ENCODE peak calls at places on chromosomes 3 and 15, in six cellular contexts. One of them, this sample, is unnamed.

GRCh38 chr3:157086053-157086761 is 73.7 kb downstream of the CCNL1 start:
- DNase-seq in adrenal gland: no peak
- DNase-seq in heart left ventricle: peak; percentile 71
- DNase-seq in fibroblast of the aortic adventitia: no peak
- DNase-seq in IMR-90: no peak
- DNase-seq in astrocyte of the cerebellum: no peak
- DNase-seq in this sample: no peak

GRCh38 chr15:88920186-88920891 is 7.2 kb upstream of the MFGE8 start:
- DNase-seq in adrenal gland: no peak
- DNase-seq in heart left ventricle: no peak
- DNase-seq in fibroblast of the aortic adventitia: peak; percentile 54
- DNase-seq in IMR-90: peak; percentile 77
- DNase-seq in astrocyte of the cerebellum: no peak
- DNase-seq in this sample: peak; percentile 51

GRCh38 chr3:57110214-57110613 is 49.8 kb downstream of the SPATA12 start:
- DNase-seq in adrenal gland: no peak
- DNase-seq in heart left ventricle: no peak
- DNase-seq in fibroblast of the aortic adventitia: no peak
- DNase-seq in IMR-90: no peak
- DNase-seq in astrocyte of the cerebellum: no peak
- DNase-seq in this sample: no peak

GRCh38 chr15:26628879-26629529 is 143.9 kb downstream of the GABRB3 start:
- DNase-seq in adrenal gland: peak; percentile 24
- DNase-seq in heart left ventricle: peak; percentile 54
- DNase-seq in fibroblast of the aortic adventitia: peak; percentile 26
- DNase-seq in IMR-90: peak; percentile 2
- DNase-seq in astrocyte of the cerebellum: peak; percentile 4
- DNase-seq in this sample: no peak

GRCh38 chr3:62375655-62376054 is 2.3 kb upstream of the FEZF2 start:
- DNase-seq in adrenal gland: no peak
- DNase-seq in heart left ventricle: no peak
- DNase-seq in fibroblast of the aortic adventitia: no peak
- DNase-seq in IMR-90: no peak
- DNase-seq in astrocyte of the cerebellum: no peak
- DNase-seq in this sample: no peak

GRCh38 chr15:64351265-64351664 is 4.7 kb downstream of the CSNK1G1 start:
- DNase-seq in adrenal gland: no peak
- DNase-seq in heart left ventricle: no peak
- DNase-seq in fibroblast of the aortic adventitia: peak; percentile 25
- DNase-seq in IMR-90: peak; percentile 29
- DNase-seq in astrocyte of the cerebellum: no peak
- DNase-seq in this sample: no peak

GRCh38 chr3:177335728-177336127 is 138.4 kb upstream of the TBL1XR1 start:
- DNase-seq in adrenal gland: no peak
- DNase-seq in heart left ventricle: no peak
- DNase-seq in fibroblast of the aortic adventitia: peak; percentile 57
- DNase-seq in IMR-90: peak; percentile 22
- DNase-seq in astrocyte of the cerebellum: no peak
- DNase-seq in this sample: no peak

GRCh38 chr15:101376615-101377395 is 81.8 kb upstream of the SNRPA1 start:
- DNase-seq in adrenal gland: peak; percentile 34
- DNase-seq in heart left ventricle: no peak
- DNase-seq in fibroblast of the aortic adventitia: no peak
- DNase-seq in IMR-90: no peak
- DNase-seq in astrocyte of the cerebellum: no peak
- DNase-seq in this sample: no peak

GRCh38 chr3:107124885-107125284 is 252.4 kb upstream of the CCDC54 start:
- DNase-seq in adrenal gland: peak; percentile 63
- DNase-seq in heart left ventricle: peak; percentile 64
- DNase-seq in fibroblast of the aortic adventitia: peak; percentile 86
- DNase-seq in IMR-90: peak; percentile 83
- DNase-seq in astrocyte of the cerebellum: peak; percentile 23
- DNase-seq in this sample: peak; percentile 14

GRCh38 chr3:120071259-120071658 is 23.0 kb downstream of the GSK3B start:
- DNase-seq in adrenal gland: no peak
- DNase-seq in heart left ventricle: no peak
- DNase-seq in fibroblast of the aortic adventitia: no peak
- DNase-seq in IMR-90: no peak
- DNase-seq in astrocyte of the cerebellum: no peak
- DNase-seq in this sample: no peak

GRCh38 chr3:186189492-186189891 is 80.6 kb upstream of the ETV5 start:
- DNase-seq in adrenal gland: no peak
- DNase-seq in heart left ventricle: no peak
- DNase-seq in fibroblast of the aortic adventitia: peak; percentile 4
- DNase-seq in IMR-90: no peak
- DNase-seq in astrocyte of the cerebellum: no peak
- DNase-seq in this sample: no peak

GRCh38 chr3:186193534-186194450 is 84.9 kb upstream of the ETV5 start:
- DNase-seq in adrenal gland: no peak
- DNase-seq in heart left ventricle: peak; percentile 41
- DNase-seq in fibroblast of the aortic adventitia: no peak
- DNase-seq in IMR-90: no peak
- DNase-seq in astrocyte of the cerebellum: no peak
- DNase-seq in this sample: no peak

GRCh38 chr3:186187876-186188275 is 79.0 kb upstream of the ETV5 start:
- DNase-seq in adrenal gland: no peak
- DNase-seq in heart left ventricle: no peak
- DNase-seq in fibroblast of the aortic adventitia: no peak
- DNase-seq in IMR-90: no peak
- DNase-seq in astrocyte of the cerebellum: no peak
- DNase-seq in this sample: no peak

GRCh38 chr3:186194451-186194811 is 85.5 kb upstream of the ETV5 start:
- DNase-seq in adrenal gland: no peak
- DNase-seq in heart left ventricle: no peak
- DNase-seq in fibroblast of the aortic adventitia: no peak
- DNase-seq in IMR-90: no peak
- DNase-seq in astrocyte of the cerebellum: no peak
- DNase-seq in this sample: no peak

DNA sequence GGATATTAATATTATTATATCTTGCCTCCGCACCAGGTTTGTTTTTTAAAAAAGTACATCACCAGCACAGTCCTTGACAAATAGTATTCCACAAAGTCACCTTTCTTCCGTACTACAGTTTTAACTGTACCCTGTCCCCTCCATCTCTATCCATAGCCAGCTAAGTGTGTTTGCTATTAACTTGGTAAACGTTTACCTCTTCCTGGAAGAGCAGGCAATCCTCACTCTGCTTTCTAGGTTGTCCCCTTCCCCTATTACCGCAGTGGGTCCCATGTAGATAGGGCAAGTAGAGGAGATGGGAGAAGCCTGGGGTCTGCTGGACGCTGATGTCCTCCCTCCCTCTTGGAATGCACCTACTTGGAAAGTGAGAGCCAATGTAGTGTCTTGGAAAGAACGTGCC is 83.9 kb upstream of the ETV5 start:
- DNase-seq in adrenal gland: no peak
- DNase-seq in heart left ventricle: no peak
- DNase-seq in fibroblast of the aortic adventitia: no peak
- DNase-seq in IMR-90: no peak
- DNase-seq in astrocyte of the cerebellum: no peak
- DNase-seq in this sample: no peak
- H3K4me3 ChIP-seq in adrenal gland: no peak overlapping the region
- H3K4me3 ChIP-seq in heart left ventricle: no peak overlapping the region
- H3K4me3 ChIP-seq in fibroblast of the aortic adventitia: no peak overlapping the region
- H3K4me3 ChIP-seq in IMR-90: no peak overlapping the region
- H3K4me3 ChIP-seq in astrocyte of the cerebellum: no peak overlapping the region
- H3K4me3 ChIP-seq in this sample: no peak overlapping the region

DNA sequence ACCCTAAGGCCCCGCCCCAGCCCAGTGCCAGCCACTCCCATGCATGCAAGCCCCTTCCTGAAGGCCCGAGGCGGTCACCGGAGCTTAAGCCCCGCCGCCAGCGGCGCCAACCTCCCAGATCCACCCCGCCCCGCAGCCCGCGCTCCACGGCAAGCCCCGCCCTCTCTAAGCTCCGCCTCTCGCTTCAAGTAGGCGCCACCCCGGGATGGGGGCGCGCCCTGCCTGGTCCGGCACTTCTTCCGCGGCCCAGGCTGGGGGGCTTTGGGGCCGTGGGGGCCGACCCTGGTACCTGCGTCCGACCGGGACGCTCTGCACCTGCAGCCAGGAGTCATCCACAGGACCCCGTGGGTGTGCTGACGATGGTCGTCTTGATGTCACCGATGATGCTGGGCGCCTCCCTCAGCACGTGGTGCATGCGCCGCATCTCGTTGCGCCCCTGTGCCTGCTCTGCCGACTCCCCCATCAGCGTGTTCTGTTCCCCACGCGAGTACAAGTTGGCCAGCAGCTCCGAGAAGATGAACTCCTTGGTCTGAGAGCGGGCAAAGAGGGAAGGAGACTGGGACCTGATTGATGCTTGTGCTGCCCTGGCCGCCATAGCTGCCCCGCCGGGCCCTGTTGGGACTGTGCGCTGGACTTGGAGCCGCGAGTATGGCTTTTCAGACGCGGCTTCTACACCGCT is 26.1 kb upstream of the CSPG4 start:
- DNase-seq in adrenal gland: peak; percentile 95
- DNase-seq in heart left ventricle: peak; percentile 93
- DNase-seq in fibroblast of the aortic adventitia: peak; percentile 82
- DNase-seq in IMR-90: peak; percentile 87
- DNase-seq in astrocyte of the cerebellum: peak; percentile 85
- DNase-seq in this sample: peak; percentile 44
- H3K4me3 ChIP-seq in adrenal gland: peak overlapping the region; percentile 85
- H3K4me3 ChIP-seq in heart left ventricle: peak overlapping the region; percentile 78
- H3K4me3 ChIP-seq in fibroblast of the aortic adventitia: peak overlapping the region; percentile 71
- H3K4me3 ChIP-seq in IMR-90: peak overlapping the region; percentile 60
- H3K4me3 ChIP-seq in astrocyte of the cerebellum: peak overlapping the region; percentile 74
- H3K4me3 ChIP-seq in this sample: peak overlapping the region; percentile 83

DNA sequence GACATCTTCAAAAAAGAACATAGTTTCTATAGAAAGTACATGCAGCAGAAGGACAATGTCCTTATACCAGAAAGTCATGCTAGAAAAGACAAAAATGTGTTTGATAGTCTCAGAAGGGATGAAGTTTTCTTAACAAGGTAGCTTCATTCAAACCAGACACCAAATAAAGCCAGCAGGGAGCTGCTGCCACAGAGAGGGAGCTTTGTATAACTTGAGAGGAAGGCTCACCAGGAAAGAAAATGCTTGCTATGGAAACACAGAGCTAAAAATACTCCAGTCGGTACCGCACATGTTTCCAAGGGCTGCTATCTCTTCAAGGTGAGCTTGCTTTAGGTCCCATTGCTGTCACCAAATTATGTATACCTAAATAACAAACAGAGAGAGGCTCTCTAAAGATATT is 1074.8 kb upstream of the ALCAM start:
- DNase-seq in adrenal gland: no peak
- DNase-seq in heart left ventricle: no peak
- DNase-seq in fibroblast of the aortic adventitia: peak; percentile 15
- DNase-seq in IMR-90: no peak
- DNase-seq in astrocyte of the cerebellum: no peak
- DNase-seq in this sample: no peak
- H3K4me3 ChIP-seq in adrenal gland: no peak overlapping the region
- H3K4me3 ChIP-seq in heart left ventricle: no peak overlapping the region
- H3K4me3 ChIP-seq in fibroblast of the aortic adventitia: peak overlapping the region; percentile 20
- H3K4me3 ChIP-seq in IMR-90: no peak overlapping the region
- H3K4me3 ChIP-seq in astrocyte of the cerebellum: no peak overlapping the region
- H3K4me3 ChIP-seq in this sample: peak overlapping the region; percentile 9

DNA sequence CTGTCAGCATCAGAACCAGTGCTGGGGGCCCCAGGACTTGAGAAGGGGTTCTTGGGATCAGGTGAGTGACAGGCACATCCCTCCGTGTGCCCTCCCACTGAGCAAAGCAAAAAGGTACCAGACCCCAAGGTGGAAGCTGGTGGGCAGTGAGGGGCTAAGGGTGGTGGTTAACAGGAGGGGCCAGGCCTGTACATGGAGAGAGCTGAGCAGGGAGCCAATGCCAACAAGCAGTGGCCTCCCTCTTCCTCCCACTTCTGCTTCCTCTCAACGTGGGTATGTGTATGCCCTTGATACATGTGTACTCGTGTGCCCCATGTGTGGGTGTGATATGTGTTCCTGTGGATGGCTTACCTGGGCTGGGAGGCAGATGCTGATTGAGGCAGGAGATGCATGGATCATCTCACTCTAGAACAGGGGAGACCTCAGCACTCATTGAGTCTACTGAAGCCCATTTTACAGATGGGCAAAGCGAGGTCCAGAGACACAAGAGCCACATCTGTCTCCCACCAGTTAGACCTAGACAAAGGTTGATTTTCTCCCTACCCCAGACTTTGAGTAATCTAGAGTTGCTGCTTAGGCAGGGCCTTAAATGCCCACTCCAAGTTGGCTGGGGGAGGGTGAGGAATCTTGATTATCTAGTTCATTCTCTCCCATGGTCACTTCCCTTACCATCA is 945 bp downstream of the VIPR1 start:
- DNase-seq in adrenal gland: peak; percentile 11
- DNase-seq in heart left ventricle: no peak
- DNase-seq in fibroblast of the aortic adventitia: no peak
- DNase-seq in IMR-90: no peak
- DNase-seq in astrocyte of the cerebellum: no peak
- DNase-seq in this sample: no peak
- H3K4me3 ChIP-seq in adrenal gland: no peak overlapping the region
- H3K4me3 ChIP-seq in heart left ventricle: peak overlapping the region; percentile 47
- H3K4me3 ChIP-seq in fibroblast of the aortic adventitia: no peak overlapping the region
- H3K4me3 ChIP-seq in IMR-90: no peak overlapping the region
- H3K4me3 ChIP-seq in astrocyte of the cerebellum: no peak overlapping the region
- H3K4me3 ChIP-seq in this sample: no peak overlapping the region